ENCODE peak calls at places on chromosome 1, in nine cellular contexts. Y, X, Z, S, D, J, G, M and E are unnamed samples.

GRCh38 chr1:175892686-175893085 is 149.3 kb upstream of the TNR start:
- DNase-seq in J (no peak), M (no peak), G (no peak), Y (no peak), S (no peak), X (no peak), Z (no peak), D (no peak), E (no peak)

GRCh38 chr1:20724364-20725188 is 6.8 kb upstream of the KIF17 start:
- DNase-seq in M (no peak), Z (no peak), X (no peak), D (no peak), Y (no peak), J (no peak), G (no peak), S (no peak), E (no peak)

GRCh38 chr1:230879781-230880180 is 11.5 kb upstream of the C1orf198 start:
- DNase-seq in S (no peak), Y (no peak), G (no peak), D (no peak), M (no peak), X (no peak), J (no peak), Z (no peak), E (no peak)

GRCh38 chr1:180925471-180926051 is 12.9 kb downstream of the KIAA1614 start:
- DNase-seq in Z (no peak), M (peak), G (peak), S (no peak), D (peak), X (no peak), J (no peak), Y (no peak), E (no peak)

GRCh38 chr1:180982424-180982823 is 40.2 kb downstream of the STX6 start:
- DNase-seq in J (no peak), Y (no peak), M (no peak), X (no peak), S (no peak), Z (no peak), G (peak), D (no peak), E (no peak)

GRCh38 chr1:224092111-224092510 is 21.8 kb upstream of the FBXO28 start:
- DNase-seq in Y (no peak), Z (no peak), G (no peak), S (no peak), J (no peak), D (no peak), X (no peak), M (no peak), E (no peak)

GRCh38 chr1:56973898-56974752 is 8.3 kb upstream of the C8B start:
- DNase-seq in D (no peak), S (peak), M (no peak), Y (no peak), G (no peak), J (no peak), Z (no peak), X (no peak), E (no peak)

GRCh38 chr1:204338997-204339396 is 20.7 kb downstream of the PLEKHA6 start:
- DNase-seq in D (no peak), J (no peak), M (no peak), Y (no peak), S (no peak), X (no peak), Z (no peak), G (no peak), E (no peak)